ENCODE peak calls at places on chromosome 15, in four cellular contexts. L is suprapubic skin, W is PC-3, C is cardiac fibroblast. R is an unnamed sample.

GRCh38 chr15:70033529-70034140 is 64.1 kb downstream of the TLE3 start:
- DNase-seq in L (no peak), W (no peak), C (peak; percentile 48), R (no peak)

GRCh38 chr15:33722005-33722672 is 246.2 kb upstream of the CHRM5 start:
- DNase-seq in L (no peak), W (peak; percentile 63), C (peak; percentile 92), R (no peak)

GRCh38 chr15:90552162-90552928 is 22.6 kb downstream of the CRTC3 start:
- DNase-seq in L (no peak), W (no peak), C (peak; percentile 88), R (no peak)

GRCh38 chr15:77865106-77865630 is 212.3 kb downstream of the TBC1D2B start:
- DNase-seq in L (peak; percentile 52), W (no peak), C (no peak), R (no peak)

GRCh38 chr15:100893261-100893963 is 13.8 kb downstream of the ALDH1A3 start:
- DNase-seq in L (peak; percentile 28), W (peak; percentile 23), C (no peak), R (no peak)

GRCh38 chr15:70438776-70439175 is 324.6 kb downstream of the UACA start:
- DNase-seq in L (no peak), W (no peak), C (no peak), R (no peak)

GRCh38 chr15:33310481-33311311 is at the start of gene RYR3:
- DNase-seq in L (no peak), W (no peak), C (peak; percentile 22), R (no peak)

GRCh38 chr15:67914537-67915373 is 74.9 kb upstream of the RNU6-1 start:
- DNase-seq in L (no peak), W (peak; percentile 4), C (no peak), R (no peak)

GRCh38 chr15:47754312-47754711 is 37.0 kb downstream of the SEMA6D start:
- DNase-seq in L (no peak), W (no peak), C (peak; percentile 5), R (no peak)

GRCh38 chr15:56734013-56734625 is 810 bp upstream of the ZNF280D start:
- DNase-seq in L (no peak), W (no peak), C (no peak), R (no peak)

GRCh38 chr15:85581495-85581894 is 201.1 kb downstream of the AKAP13 start:
- DNase-seq in L (no peak), W (no peak), C (peak; percentile 83), R (no peak)

GRCh38 chr15:50816191-50816590 is 50.7 kb upstream of the SPPL2A start:
- DNase-seq in L (no peak), W (peak; percentile 82), C (no peak), R (no peak)

GRCh38 chr15:67799801-67800205 is 25.5 kb upstream of the SKOR1 start:
- DNase-seq in L (no peak), W (no peak), C (no peak), R (peak; percentile 62)

GRCh38 chr15:69475769-69476358 is 23.2 kb downstream of the RPLP1 start:
- DNase-seq in L (peak; percentile 88), W (peak; percentile 80), C (peak; percentile 78), R (peak; percentile 93)

GRCh38 chr15:29695486-29696167 is 126.6 kb downstream of the TJP1 start:
- DNase-seq in L (no peak), W (peak; percentile 34), C (no peak), R (no peak)

GRCh38 chr15:33067456-33067855 is 127.1 kb downstream of the FMN1 start:
- DNase-seq in L (no peak), W (peak; percentile 69), C (no peak), R (no peak)

GRCh38 chr15:80512729-80513670 is 108.8 kb downstream of the ARNT2 start:
- DNase-seq in L (no peak), W (peak; percentile 50), C (peak; percentile 20), R (no peak)
- TF ChIP-seq CTCF in L (no peak), W (peak; percentile 59), C (no peak), R (peak; percentile 48)

GRCh38 chr15:60215225-60215963 is 182.4 kb downstream of the ANXA2 start:
- DNase-seq in L (no peak), W (no peak), C (no peak), R (no peak)
- TF ChIP-seq CTCF in L (no peak), W (no peak), C (no peak), R (no peak)

DNA sequence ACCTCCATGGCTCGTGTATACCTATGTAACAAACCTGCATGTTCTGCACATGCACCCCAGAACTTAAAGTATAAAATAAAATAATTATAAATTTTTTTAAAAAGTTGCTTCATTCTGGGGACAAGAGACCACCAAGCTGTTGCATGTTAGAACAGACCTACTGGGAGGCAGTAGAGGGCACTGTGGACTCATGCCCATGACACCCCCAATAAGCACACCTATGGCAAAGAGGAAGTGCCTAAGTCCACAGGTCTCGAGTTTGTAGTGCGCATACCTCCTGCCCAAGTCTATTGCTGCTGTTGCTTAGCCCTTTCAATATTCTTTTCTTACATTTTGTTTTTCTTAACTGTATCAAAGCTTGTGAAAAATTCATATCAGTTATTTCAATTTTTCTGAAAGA is 267.9 kb upstream of the THBS1 start:
- DNase-seq in L (no peak), W (peak; percentile 49), C (peak; percentile 35), R (no peak)
- TF ChIP-seq CTCF in L (no peak), W (peak; percentile 43), C (peak; percentile 27), R (peak; percentile 14)

GRCh38 chr15:89081878-89082277 is 6.4 kb upstream of the ABHD2 start:
- DNase-seq in L (no peak), W (no peak), C (no peak), R (no peak)
- TF ChIP-seq CTCF in L (no peak), W (no peak), C (no peak), R (no peak)

R was measured in osteocyte.